ENCODE peak calls at places on chromosomes 2 and 18, in ten cellular contexts. One of them, this sample, is unnamed.

GRCh38 chr2:223180463-223180862 is 128.5 kb downstream of the KCNE4 start:
- DNase-seq in activated naive CD8-positive, alpha-beta T cell treated with anti-CD3 and anti-CD28 coated beads for 36 hours: no peak
- DNase-seq in hepatic stellate cell: no peak
- DNase-seq in T-cell: no peak
- DNase-seq in tibial artery: no peak
- DNase-seq in adrenal gland: no peak
- DNase-seq in T-helper 17 cell: no peak
- DNase-seq in anterior cingulate cortex: no peak
- DNase-seq in GM12864: no peak
- DNase-seq in activated CD4-positive, alpha-beta T cell treated with anti-CD3 and anti-CD28 coated beads, Interleukin-2, amount 50 U/mL, for 4 hours: no peak
- DNase-seq in this sample: no peak

GRCh38 chr2:41905597-41906324 is 142.1 kb upstream of the PKDCC start:
- DNase-seq in activated naive CD8-positive, alpha-beta T cell treated with anti-CD3 and anti-CD28 coated beads for 36 hours: no peak
- DNase-seq in hepatic stellate cell: no peak
- DNase-seq in T-cell: no peak
- DNase-seq in tibial artery: no peak
- DNase-seq in adrenal gland: no peak
- DNase-seq in T-helper 17 cell: no peak
- DNase-seq in anterior cingulate cortex: no peak
- DNase-seq in GM12864: no peak
- DNase-seq in activated CD4-positive, alpha-beta T cell treated with anti-CD3 and anti-CD28 coated beads, Interleukin-2, amount 50 U/mL, for 4 hours: no peak
- DNase-seq in this sample: no peak

GRCh38 chr2:239162141-239162821 is 238.5 kb downstream of the HDAC4 start:
- DNase-seq in activated naive CD8-positive, alpha-beta T cell treated with anti-CD3 and anti-CD28 coated beads for 36 hours: no peak
- DNase-seq in hepatic stellate cell: no peak
- DNase-seq in T-cell: no peak
- DNase-seq in tibial artery: peak; percentile 57
- DNase-seq in adrenal gland: no peak
- DNase-seq in T-helper 17 cell: no peak
- DNase-seq in anterior cingulate cortex: no peak
- DNase-seq in GM12864: no peak
- DNase-seq in activated CD4-positive, alpha-beta T cell treated with anti-CD3 and anti-CD28 coated beads, Interleukin-2, amount 50 U/mL, for 4 hours: no peak
- DNase-seq in this sample: peak; percentile 16

GRCh38 chr2:45288532-45288931 is 279.3 kb upstream of the SIX2 start:
- DNase-seq in activated naive CD8-positive, alpha-beta T cell treated with anti-CD3 and anti-CD28 coated beads for 36 hours: no peak
- DNase-seq in hepatic stellate cell: no peak
- DNase-seq in T-cell: no peak
- DNase-seq in tibial artery: no peak
- DNase-seq in adrenal gland: no peak
- DNase-seq in T-helper 17 cell: no peak
- DNase-seq in anterior cingulate cortex: no peak
- DNase-seq in GM12864: no peak
- DNase-seq in activated CD4-positive, alpha-beta T cell treated with anti-CD3 and anti-CD28 coated beads, Interleukin-2, amount 50 U/mL, for 4 hours: no peak
- DNase-seq in this sample: no peak

GRCh38 chr2:159807183-159808037 is 9.4 kb upstream of the CD302 start:
- DNase-seq in activated naive CD8-positive, alpha-beta T cell treated with anti-CD3 and anti-CD28 coated beads for 36 hours: peak; percentile 4
- DNase-seq in hepatic stellate cell: peak; percentile 58
- DNase-seq in T-cell: no peak
- DNase-seq in tibial artery: no peak
- DNase-seq in adrenal gland: peak; percentile 39
- DNase-seq in T-helper 17 cell: no peak
- DNase-seq in anterior cingulate cortex: no peak
- DNase-seq in GM12864: peak; percentile 12
- DNase-seq in activated CD4-positive, alpha-beta T cell treated with anti-CD3 and anti-CD28 coated beads, Interleukin-2, amount 50 U/mL, for 4 hours: no peak
- DNase-seq in this sample: no peak

GRCh38 chr2:72579595-72580180 is 246.1 kb downstream of the EXOC6B start:
- DNase-seq in activated naive CD8-positive, alpha-beta T cell treated with anti-CD3 and anti-CD28 coated beads for 36 hours: no peak
- DNase-seq in hepatic stellate cell: no peak
- DNase-seq in T-cell: no peak
- DNase-seq in tibial artery: no peak
- DNase-seq in adrenal gland: no peak
- DNase-seq in T-helper 17 cell: no peak
- DNase-seq in anterior cingulate cortex: no peak
- DNase-seq in GM12864: no peak
- DNase-seq in activated CD4-positive, alpha-beta T cell treated with anti-CD3 and anti-CD28 coated beads, Interleukin-2, amount 50 U/mL, for 4 hours: no peak
- DNase-seq in this sample: no peak

GRCh38 chr18:45110577-45111506 is 430.2 kb downstream of the SETBP1 start:
- DNase-seq in activated naive CD8-positive, alpha-beta T cell treated with anti-CD3 and anti-CD28 coated beads for 36 hours: no peak
- DNase-seq in hepatic stellate cell: no peak
- DNase-seq in T-cell: no peak
- DNase-seq in tibial artery: peak; percentile 65
- DNase-seq in adrenal gland: no peak
- DNase-seq in T-helper 17 cell: no peak
- DNase-seq in anterior cingulate cortex: no peak
- DNase-seq in GM12864: no peak
- DNase-seq in activated CD4-positive, alpha-beta T cell treated with anti-CD3 and anti-CD28 coated beads, Interleukin-2, amount 50 U/mL, for 4 hours: no peak
- DNase-seq in this sample: no peak

GRCh38 chr18:8448091-8448490 is 161.1 kb upstream of the RAB12 start:
- DNase-seq in activated naive CD8-positive, alpha-beta T cell treated with anti-CD3 and anti-CD28 coated beads for 36 hours: no peak
- DNase-seq in hepatic stellate cell: no peak
- DNase-seq in T-cell: no peak
- DNase-seq in tibial artery: peak; percentile 3
- DNase-seq in adrenal gland: no peak
- DNase-seq in T-helper 17 cell: no peak
- DNase-seq in anterior cingulate cortex: no peak
- DNase-seq in GM12864: no peak
- DNase-seq in activated CD4-positive, alpha-beta T cell treated with anti-CD3 and anti-CD28 coated beads, Interleukin-2, amount 50 U/mL, for 4 hours: no peak
- DNase-seq in this sample: no peak

GRCh38 chr2:234996467-234997270 is 44.9 kb downstream of the SH3BP4 start:
- DNase-seq in activated naive CD8-positive, alpha-beta T cell treated with anti-CD3 and anti-CD28 coated beads for 36 hours: no peak
- DNase-seq in hepatic stellate cell: peak; percentile 84
- DNase-seq in T-cell: no peak
- DNase-seq in tibial artery: no peak
- DNase-seq in adrenal gland: no peak
- DNase-seq in T-helper 17 cell: no peak
- DNase-seq in anterior cingulate cortex: no peak
- DNase-seq in GM12864: no peak
- DNase-seq in activated CD4-positive, alpha-beta T cell treated with anti-CD3 and anti-CD28 coated beads, Interleukin-2, amount 50 U/mL, for 4 hours: no peak
- DNase-seq in this sample: no peak

GRCh38 chr2:37623971-37624897 is 47.2 kb downstream of the CDC42EP3 start:
- DNase-seq in activated naive CD8-positive, alpha-beta T cell treated with anti-CD3 and anti-CD28 coated beads for 36 hours: peak; percentile 44
- DNase-seq in hepatic stellate cell: no peak
- DNase-seq in T-cell: no peak
- DNase-seq in tibial artery: no peak
- DNase-seq in adrenal gland: no peak
- DNase-seq in T-helper 17 cell: no peak
- DNase-seq in anterior cingulate cortex: no peak
- DNase-seq in GM12864: peak; percentile 81
- DNase-seq in activated CD4-positive, alpha-beta T cell treated with anti-CD3 and anti-CD28 coated beads, Interleukin-2, amount 50 U/mL, for 4 hours: no peak
- DNase-seq in this sample: no peak

GRCh38 chr18:11320981-11321380 is 171.6 kb upstream of the PIEZO2 start:
- DNase-seq in activated naive CD8-positive, alpha-beta T cell treated with anti-CD3 and anti-CD28 coated beads for 36 hours: no peak
- DNase-seq in hepatic stellate cell: peak; percentile 42
- DNase-seq in T-cell: no peak
- DNase-seq in tibial artery: no peak
- DNase-seq in adrenal gland: no peak
- DNase-seq in T-helper 17 cell: no peak
- DNase-seq in anterior cingulate cortex: no peak
- DNase-seq in GM12864: no peak
- DNase-seq in activated CD4-positive, alpha-beta T cell treated with anti-CD3 and anti-CD28 coated beads, Interleukin-2, amount 50 U/mL, for 4 hours: no peak
- DNase-seq in this sample: no peak